ENCODE peak calls at places on chromosomes 2 and 18, in four cellular contexts. Q is A549, W is K562, V is GM12878. U is an unnamed sample.

GRCh38 chr2:71100195-71100964 is 29.6 kb downstream of the MCEE start:
- DNase-seq in Q (peak), W (peak), V (peak), U (peak)

GRCh38 chr2:241859436-241860183 is 916 bp upstream of the PDCD1 start:
- DNase-seq in Q (no peak), W (peak), V (no peak), U (peak)

GRCh38 chr2:85216051-85216431 is 82.8 kb downstream of the TCF7L1 start:
- DNase-seq in Q (no peak), W (no peak), V (no peak), U (no peak)

GRCh38 chr2:69164379-69164778 is 151.4 kb downstream of the ANTXR1 start:
- DNase-seq in Q (no peak), W (no peak), V (no peak), U (peak)

GRCh38 chr18:73043231-73044000 is 175.6 kb upstream of the NETO1 start:
- DNase-seq in Q (no peak), W (no peak), V (no peak), U (no peak)

GRCh38 chr2:241272298-241272721 is 43.2 kb downstream of the HDLBP start:
- DNase-seq in Q (peak), W (peak), V (no peak), U (no peak)

GRCh38 chr2:112162341-112162740 is 24.2 kb downstream of the FBLN7 start:
- DNase-seq in Q (no peak), W (no peak), V (no peak), U (no peak)

GRCh38 chr2:88016948-88017779 is 817 bp upstream of the RNU2-63P start:
- DNase-seq in Q (peak), W (peak), V (peak), U (no peak)

GRCh38 chr2:181742908-181743722 is 62.8 kb upstream of the NEUROD1 start:
- DNase-seq in Q (peak), W (peak), V (peak), U (peak)

GRCh38 chr2:224354631-224355211 is 47.2 kb downstream of the FAM124B start:
- DNase-seq in Q (no peak), W (no peak), V (no peak), U (no peak)

GRCh38 chr18:3425030-3425429 is 24.9 kb upstream of the TGIF1 start:
- DNase-seq in Q (no peak), W (no peak), V (no peak), U (no peak)

GRCh38 chr2:72146357-72147302 is 1.0 kb downstream of the CYP26B1 start:
- DNase-seq in Q (no peak), W (no peak), V (no peak), U (no peak)

GRCh38 chr2:18311413-18311812 is 249.0 kb downstream of the RDH14 start:
- DNase-seq in Q (peak), W (no peak), V (no peak), U (peak)

GRCh38 chr2:138274421-138275291 is 226.9 kb upstream of the SPOPL start:
- DNase-seq in Q (peak), W (no peak), V (no peak), U (peak)

GRCh38 chr2:165634855-165635254 is 159.2 kb downstream of the GALNT3 start:
- DNase-seq in Q (no peak), W (no peak), V (no peak), U (peak)

GRCh38 chr18:41745166-41746049 is 209.6 kb upstream of the PIK3C3 start:
- DNase-seq in Q (peak), W (no peak), V (no peak), U (peak)

GRCh38 chr2:207163053-207163814 is 2.5 kb downstream of the KLF7 start:
- DNase-seq in Q (peak), W (no peak), V (no peak), U (peak)

GRCh38 chr2:80136338-80136737 is 168.2 kb downstream of the LRRTM1 start:
- DNase-seq in Q (no peak), W (no peak), V (no peak), U (no peak)

GRCh38 chr2:132651115-132652099 is 18.6 kb downstream of the LYPD1 start:
- DNase-seq in Q (peak), W (peak), V (no peak), U (peak)

GRCh38 chr2:237196866-237197618 is 111.4 kb downstream of the COPS8 start:
- DNase-seq in Q (peak), W (no peak), V (no peak), U (peak)

GRCh38 chr2:225353579-225354085 is 45.9 kb upstream of the NYAP2 start:
- DNase-seq in Q (no peak), W (no peak), V (no peak), U (no peak)

GRCh38 chr2:240142859-240143258 is 2.4 kb upstream of the OTOS start:
- DNase-seq in Q (no peak), W (no peak), V (no peak), U (no peak)

GRCh38 chr2:172740871-172741270 is 5.2 kb downstream of the RAPGEF4 start:
- DNase-seq in Q (no peak), W (no peak), V (no peak), U (no peak)

GRCh38 chr2:172743898-172744297 is 8.3 kb downstream of the RAPGEF4 start:
- DNase-seq in Q (no peak), W (no peak), V (no peak), U (no peak)

GRCh38 chr2:172745636-172746035 is 10.0 kb downstream of the RAPGEF4 start:
- DNase-seq in Q (no peak), W (no peak), V (no peak), U (peak)

GRCh38 chr2:172739651-172740050 is 4.0 kb downstream of the RAPGEF4 start:
- DNase-seq in Q (no peak), W (no peak), V (no peak), U (no peak)

DNA sequence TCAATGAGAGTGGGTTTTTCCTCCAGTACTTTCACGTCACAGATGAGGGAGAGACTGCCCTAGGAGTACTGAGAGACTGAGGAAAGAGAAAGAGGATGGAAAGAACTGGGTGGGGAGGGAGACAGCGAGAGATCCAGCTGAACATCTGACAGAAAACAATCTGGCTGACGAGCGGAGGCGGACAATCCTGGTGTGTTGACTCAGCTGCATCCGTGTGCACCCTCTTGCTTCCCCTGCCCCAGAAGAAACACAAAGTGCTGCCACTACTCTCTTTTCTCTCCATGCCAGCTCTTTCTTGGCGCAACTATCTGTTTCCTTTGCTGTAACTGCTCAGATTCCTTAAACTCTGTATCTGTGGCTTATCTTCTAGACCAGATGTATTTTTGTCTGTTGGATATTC is 7.5 kb downstream of the RAPGEF4 start:
- DNase-seq in Q (no peak), W (no peak), V (no peak), U (no peak)
- TF ChIP-seq ELK1 in Q (no peak), W (no peak), V (no peak), U (no peak)

GRCh38 chr2:130853391-130853790 is 16.7 kb downstream of the ARHGEF4 start:
- DNase-seq in Q (no peak), W (no peak), V (no peak), U (no peak)
- TF ChIP-seq USF2 in Q (no peak), W (no peak), V (no peak), U (no peak)

DNA sequence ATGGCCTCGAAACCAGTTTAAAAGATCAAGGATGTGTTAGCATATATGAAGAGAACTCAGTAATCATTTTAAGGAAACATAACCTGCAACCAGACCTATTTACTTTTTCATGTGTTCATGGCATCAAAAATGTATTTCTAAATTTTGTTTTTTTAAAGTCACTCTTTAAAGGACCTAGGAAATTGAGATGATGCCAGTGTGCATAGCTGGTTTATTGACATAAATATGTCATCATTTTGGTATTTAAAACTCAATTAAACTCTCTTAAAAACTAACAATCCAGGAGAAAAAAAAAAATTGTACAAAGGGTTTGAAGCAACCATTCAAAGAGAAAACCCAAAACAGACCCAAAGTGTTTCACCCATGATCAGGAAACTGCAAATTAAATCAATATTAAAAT is 198.9 kb upstream of the RND3 start:
- DNase-seq in Q (no peak), W (no peak), V (no peak), U (peak)
- TF ChIP-seq ELK1 in Q (no peak), W (no peak), V (no peak), U (no peak)

DNA sequence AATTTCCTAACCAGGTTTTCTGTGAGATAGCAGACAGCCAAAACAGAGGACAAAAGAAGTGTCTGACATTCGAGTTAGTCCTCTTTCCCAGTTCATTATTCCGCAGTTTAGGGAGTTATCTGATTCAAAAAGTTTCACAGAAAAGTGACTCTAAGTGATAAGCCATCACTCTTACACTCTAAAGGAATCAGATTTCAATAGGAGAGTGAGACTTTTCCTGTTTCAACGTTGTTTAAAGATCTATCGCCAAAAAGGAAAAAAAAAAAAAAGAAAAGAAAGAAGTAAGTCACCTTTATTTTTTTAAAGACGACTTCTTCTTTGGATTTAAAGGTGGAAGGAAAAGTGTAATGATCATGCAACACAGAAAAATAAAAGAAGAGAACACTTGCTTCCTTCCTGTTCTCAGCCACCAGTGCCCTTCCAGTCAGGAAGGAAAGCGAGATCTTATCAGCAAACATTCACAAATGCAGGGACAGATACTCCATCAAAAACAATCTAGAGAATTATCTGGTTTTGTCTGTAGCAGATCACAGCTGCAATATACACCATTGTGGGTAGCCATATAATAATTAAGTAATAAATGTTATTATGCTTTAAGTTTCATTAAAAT is 49.8 kb downstream of the TFPI start:
- DNase-seq in Q (no peak), W (no peak), V (no peak), U (no peak)
- TF ChIP-seq USF2 in Q (no peak), W (no peak), V (no peak), U (no peak)

GRCh38 chr18:31371970-31372369 is 4.6 kb upstream of the DSG4 start:
- DNase-seq in Q (no peak), W (no peak), V (no peak), U (no peak)
- TF ChIP-seq ELK1 in Q (no peak), W (no peak), V (no peak), U (no peak)

DNA sequence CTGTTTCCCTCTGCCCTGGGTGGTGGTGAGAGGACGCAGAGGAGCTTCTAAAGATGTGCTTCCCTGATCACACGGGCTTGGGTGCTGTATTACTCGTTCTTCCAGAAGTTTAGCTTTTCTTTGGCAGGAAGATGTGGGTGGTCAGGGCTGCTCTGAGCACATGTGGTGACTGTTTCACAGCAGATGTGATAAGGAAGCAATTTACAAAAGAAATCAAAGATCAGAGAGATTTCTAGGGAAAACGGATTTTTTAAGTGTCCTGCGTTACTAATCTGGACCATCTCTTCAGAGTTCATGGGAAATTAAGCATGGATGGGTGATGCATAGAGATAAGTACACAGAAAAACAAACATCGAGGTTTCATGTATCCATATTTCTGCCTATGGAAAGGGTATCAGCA is 99.4 kb downstream of the WDSUB1 start:
- DNase-seq in Q (no peak), W (no peak), V (no peak), U (peak)
- TF ChIP-seq USF2 in Q (no peak), W (no peak), V (no peak), U (no peak)

U was measured in IMR-90.